ENCODE peak calls at places on chromosomes 16 and 17, in nine cellular contexts. T is ovary; B is RWPE1; F is breast epithelium; O is CD4-positive, alpha-beta T cell; J is Peyer's patch; X is cardiac fibroblast; Q is omental fat pad; M is psoas muscle. I is an unnamed sample.

GRCh38 chr17:61366715-61367413 is 32.8 kb upstream of the TBX2 start:
- DNase-seq in X (no peak), M (no peak), T (no peak), B (no peak), Q (no peak), O (no peak), F (no peak), J (no peak), I (no peak)

GRCh38 chr17:41338961-41339485 is 11.6 kb downstream of the KRT33A start:
- DNase-seq in F (no peak), X (peak), B (peak), J (no peak), Q (no peak), O (peak), M (no peak), T (no peak), I (no peak)

GRCh38 chr17:33292184-33292980 is 713 bp downstream of the ASIC2 start:
- DNase-seq in B (peak), F (no peak), J (peak), M (no peak), O (no peak), Q (no peak), T (peak), X (peak), I (peak)

GRCh38 chr17:17295141-17295540 is 8.0 kb upstream of the NT5M start:
- DNase-seq in F (no peak), B (no peak), J (no peak), T (no peak), Q (no peak), M (no peak), O (no peak), X (no peak), I (no peak)

GRCh38 chr17:1000597-1001490 is 3.9 kb downstream of the TIMM22 start:
- DNase-seq in F (peak), X (peak), O (no peak), M (peak), J (no peak), T (no peak), Q (no peak), B (no peak), I (no peak)

GRCh38 chr16:1612320-1613111 is at the start of gene CRAMP1:
- DNase-seq in J (peak), T (no peak), M (peak), B (peak), O (no peak), X (peak), Q (no peak), F (no peak), I (peak)

GRCh38 chr16:9088848-9089247 is 2.6 kb upstream of the HAPSTR1 start:
- DNase-seq in M (no peak), O (no peak), J (peak), F (no peak), Q (no peak), X (no peak), T (no peak), B (no peak), I (no peak)

GRCh38 chr17:55513885-55514590 is 2.8 kb upstream of the SMIM36 start:
- DNase-seq in Q (peak), O (peak), T (no peak), X (peak), B (peak), F (peak), M (no peak), J (peak), I (peak)

GRCh38 chr17:21021208-21021803 is 21.5 kb downstream of the USP22 start:
- DNase-seq in F (no peak), Q (no peak), B (no peak), X (no peak), M (peak), O (no peak), J (peak), T (no peak), I (no peak)

GRCh38 chr16:84058664-84059063 is 16.1 kb upstream of the SLC38A8 start:
- DNase-seq in T (peak), B (no peak), M (peak), Q (no peak), X (no peak), J (peak), F (no peak), O (no peak), I (no peak)

GRCh38 chr16:20865420-20866126 is 34.6 kb downstream of the DCUN1D3 start:
- DNase-seq in O (no peak), Q (no peak), T (no peak), F (no peak), B (peak), M (no peak), J (no peak), X (peak), I (no peak)

GRCh38 chr16:86044241-86044671 is 145.3 kb downstream of the IRF8 start:
- DNase-seq in X (peak), F (no peak), J (peak), T (no peak), M (no peak), Q (no peak), B (peak), O (peak), I (peak)

GRCh38 chr17:18859256-18859655 is 1.3 kb downstream of the PRPSAP2 start:
- DNase-seq in B (no peak), T (no peak), F (no peak), J (no peak), O (no peak), X (peak), Q (no peak), M (no peak), I (no peak)

GRCh38 chr17:70344356-70345060 is 175.2 kb downstream of the KCNJ2 start:
- DNase-seq in O (no peak), B (no peak), Q (no peak), J (no peak), T (no peak), F (no peak), M (no peak), X (peak), I (no peak)

GRCh38 chr17:7557147-7557764 is 1.3 kb upstream of the TNFSF13 start:
- DNase-seq in X (no peak), F (peak), T (peak), O (no peak), M (no peak), J (peak), Q (no peak), B (no peak), I (no peak)

GRCh38 chr17:45234641-45235040 is 13.0 kb downstream of the FMNL1 start:
- DNase-seq in F (no peak), M (no peak), Q (no peak), B (no peak), O (peak), T (no peak), X (no peak), J (peak), I (no peak)

GRCh38 chr17:32693135-32693897 is 183.6 kb downstream of the MYO1D start:
- DNase-seq in B (no peak), M (no peak), T (no peak), F (no peak), Q (no peak), J (no peak), X (no peak), O (no peak), I (no peak)

GRCh38 chr17:51640108-51640622 is 379.8 kb downstream of the UTP18 start:
- DNase-seq in M (no peak), O (peak), X (peak), B (peak), F (no peak), T (no peak), J (no peak), Q (no peak), I (no peak)

GRCh38 chr16:64926476-64926875 is 195.4 kb downstream of the CDH11 start:
- DNase-seq in M (no peak), Q (no peak), O (no peak), F (no peak), T (no peak), B (no peak), J (no peak), X (no peak), I (no peak)

GRCh38 chr17:68462381-68463210 is 5.3 kb upstream of the WIPI1 start:
- DNase-seq in B (peak), Q (no peak), X (peak), M (peak), T (no peak), F (peak), J (peak), O (peak), I (peak)

GRCh38 chr17:75412455-75413317 is 7.2 kb upstream of the GRB2 start:
- DNase-seq in T (peak), Q (peak), O (peak), J (peak), F (peak), X (peak), B (peak), M (peak), I (peak)

GRCh38 chr16:10039220-10040096 is 142.8 kb downstream of the GRIN2A start:
- DNase-seq in X (no peak), M (no peak), Q (no peak), J (no peak), B (no peak), T (peak), F (no peak), O (no peak), I (peak)

GRCh38 chr16:85615852-85616607 is 2.9 kb downstream of the GSE1 start:
- DNase-seq in T (peak), F (peak), X (peak), M (peak), B (peak), J (peak), O (peak), Q (peak), I (peak)

GRCh38 chr17:14918540-14918939 is 346.6 kb downstream of the PMP22 start:
- DNase-seq in J (no peak), F (no peak), O (no peak), B (no peak), T (no peak), M (no peak), X (peak), Q (no peak), I (no peak)

GRCh38 chr16:31718998-31719397 is 154.6 kb upstream of the ZNF267 start:
- DNase-seq in J (no peak), M (no peak), X (peak), Q (no peak), O (no peak), F (no peak), T (no peak), B (no peak), I (no peak)

GRCh38 chr17:74892013-74892841 is 1.2 kb downstream of the FADS6 start:
- DNase-seq in X (no peak), O (no peak), T (no peak), Q (no peak), B (no peak), M (no peak), J (no peak), F (no peak), I (no peak)

GRCh38 chr17:7745748-7746470 is 28.4 kb downstream of the DNAH2 start:
- DNase-seq in T (peak), B (peak), O (no peak), J (no peak), F (no peak), X (peak), M (no peak), Q (peak), I (no peak)

GRCh38 chr17:81251091-81251942 is 12.2 kb downstream of the NDUFAF8 start:
- DNase-seq in F (no peak), B (no peak), M (no peak), Q (no peak), T (no peak), J (peak), X (no peak), O (no peak), I (no peak)

GRCh38 chr16:11560701-11561439 is 25.8 kb downstream of the LITAF start:
- DNase-seq in B (peak), J (peak), T (peak), O (peak), F (no peak), X (no peak), Q (no peak), M (peak), I (no peak)

GRCh38 chr16:89570342-89570923 is 5.1 kb upstream of the CPNE7 start:
- DNase-seq in T (no peak), O (no peak), X (no peak), Q (no peak), M (no peak), B (no peak), F (no peak), J (no peak), I (no peak)

GRCh38 chr17:58377005-58377660 is 25.1 kb upstream of the SUPT4H1 start:
- DNase-seq in T (no peak), B (no peak), X (no peak), F (peak), M (no peak), J (peak), O (no peak), Q (no peak), I (no peak)

GRCh38 chr17:27329146-27329805 is 35.4 kb downstream of the WSB1 start:
- DNase-seq in B (no peak), F (no peak), M (no peak), X (no peak), T (no peak), J (no peak), O (no peak), Q (no peak), I (no peak)

GRCh38 chr16:68244903-68245853 is at the start of gene PLA2G15:
- DNase-seq in T (peak), O (peak), Q (peak), X (peak), B (peak), M (peak), J (peak), F (peak), I (peak)
- TF ChIP-seq CTCF in T (peak), O (no peak), Q (no peak), X (no peak), B (no peak), M (no peak), J (no peak), F (no peak), I (no peak)

DNA sequence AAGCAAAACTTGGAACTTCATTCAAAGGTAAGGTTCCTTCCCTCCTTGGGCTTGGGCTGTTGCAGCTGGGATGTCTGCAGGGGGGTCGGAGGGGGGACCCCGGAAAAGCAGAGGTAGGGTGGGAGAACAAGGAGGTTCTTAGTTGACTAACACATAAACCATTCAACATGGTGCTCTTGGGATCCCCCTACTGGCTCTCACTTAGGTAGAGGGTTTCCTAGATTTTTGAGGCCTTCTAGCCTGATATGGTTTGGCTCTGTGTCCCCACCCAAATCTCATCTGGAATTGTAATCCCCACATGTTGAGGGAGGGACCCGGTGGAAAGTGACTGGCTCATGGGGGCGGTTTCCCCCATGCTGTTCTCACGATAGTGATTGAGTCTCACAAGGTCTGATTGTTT is 93.9 kb downstream of the RGS9 start:
- DNase-seq in O (no peak), Q (no peak), J (no peak), M (no peak), B (no peak), T (no peak), X (peak), F (no peak), I (no peak)
- TF ChIP-seq CTCF in O (no peak), Q (no peak), J (no peak), M (no peak), B (no peak), T (no peak), X (no peak), F (no peak), I (no peak)

GRCh38 chr17:35088647-35088910 is 25.1 kb upstream of the RFFL start:
- DNase-seq in F (peak), M (peak), Q (no peak), O (no peak), J (peak), T (no peak), B (no peak), X (no peak), I (no peak)

GRCh38 chr17:35086931-35087573 is 23.5 kb upstream of the RFFL start:
- DNase-seq in J (peak), M (no peak), Q (no peak), T (no peak), X (no peak), B (no peak), F (no peak), O (no peak), I (no peak)

GRCh38 chr17:35087731-35088646 is 24.5 kb upstream of the RFFL start:
- DNase-seq in Q (no peak), J (peak), X (peak), M (peak), B (no peak), F (no peak), O (peak), T (peak), I (peak)

GRCh38 chr17:35088911-35089845 is 25.7 kb upstream of the RFFL start:
- DNase-seq in M (peak), Q (peak), O (peak), J (peak), T (peak), X (peak), B (peak), F (peak), I (peak)

GRCh38 chr17:35089846-35090193 is 26.3 kb upstream of the RFFL start:
- DNase-seq in F (no peak), X (peak), M (no peak), Q (no peak), J (peak), B (peak), T (no peak), O (peak), I (no peak)
- TF ChIP-seq CTCF in F (no peak), X (peak), M (no peak), Q (no peak), J (no peak), B (no peak), T (no peak), O (no peak), I (no peak)

GRCh38 chr16:81315271-81316175 is 761 bp downstream of the GAN start:
- DNase-seq in O (peak), B (peak), J (peak), Q (peak), X (peak), F (peak), M (peak), T (peak), I (peak)
- TF ChIP-seq CTCF in O (no peak), B (peak), J (no peak), Q (no peak), X (no peak), F (no peak), M (no peak), T (no peak), I (no peak)

DNA sequence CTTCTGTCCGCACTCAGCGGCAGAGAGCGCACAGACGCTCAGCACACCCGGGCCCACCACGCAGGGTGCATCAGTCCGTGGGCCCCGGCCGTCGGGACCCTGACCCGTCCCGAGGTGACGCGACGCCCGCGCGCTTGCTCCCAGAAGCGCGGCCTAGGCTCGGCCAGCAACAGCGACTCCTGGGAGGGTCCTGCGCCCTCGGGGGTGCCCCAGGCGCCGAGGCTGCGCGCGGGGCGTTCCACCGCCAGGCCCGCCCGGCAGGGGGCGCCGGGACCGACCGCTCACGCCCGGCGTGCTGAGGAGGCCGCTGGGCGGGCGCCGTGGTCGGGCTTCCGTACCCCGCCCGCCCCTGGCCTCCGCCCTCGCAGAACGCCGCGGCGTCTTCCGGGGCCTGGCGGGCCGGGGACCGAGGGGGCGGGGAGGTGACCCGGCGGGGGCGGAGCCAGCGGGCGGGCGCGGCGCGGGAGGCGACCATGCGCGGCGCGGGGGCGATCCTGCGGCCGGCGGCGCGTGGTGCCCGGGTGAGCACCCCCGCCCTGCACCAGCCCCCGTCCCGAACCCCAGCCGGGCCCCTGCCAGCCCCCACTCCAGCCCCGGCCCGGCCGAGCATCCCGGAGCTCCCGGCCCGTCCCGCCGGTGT is at the start of gene CISD3:
- DNase-seq in O (peak), B (peak), J (peak), F (peak), Q (no peak), X (peak), T (peak), M (peak), I (peak)
- TF ChIP-seq CTCF in O (peak), B (peak), J (peak), F (peak), Q (peak), X (no peak), T (peak), M (peak), I (peak)

GRCh38 chr16:81633147-81633619 is 145.9 kb upstream of the PLCG2 start:
- DNase-seq in B (no peak), T (no peak), M (no peak), J (no peak), X (no peak), O (no peak), Q (no peak), F (no peak), I (no peak)
- TF ChIP-seq CTCF in B (no peak), T (no peak), M (no peak), J (no peak), X (peak), O (peak), Q (no peak), F (peak), I (peak)